ENCODE peak calls at places on chromosomes 7 and 10, in nine cellular contexts. N is amniotic stem cell, I is GM18507, G is choroid plexus epithelial cell, W is astrocyte of the spinal cord, Y is endothelial cell, H is GM23248, S is right atrium auricular region, R is NCI-H1694 treated with DMSO at 0.1 percent for 48 hours. T is an unnamed sample.

GRCh38 chr10:60389413-60390009 is at the start of gene ANK3:
- DNase-seq in N (no peak), I (no peak), G (no peak), W (no peak), Y (no peak), H (no peak), S (no peak), R (peak; percentile 68), T (no peak)

GRCh38 chr10:21173964-21174669 is 277.0 kb upstream of the NEBL start:
- DNase-seq in N (no peak), I (no peak), G (peak; percentile 23), W (no peak), Y (peak; percentile 33), H (peak; percentile 32), S (no peak), R (no peak), T (no peak)

GRCh38 chr7:39712746-39713145 is 89.4 kb downstream of the RALA start:
- DNase-seq in N (no peak), I (no peak), G (no peak), W (no peak), Y (no peak), H (no peak), S (no peak), R (no peak), T (no peak)

GRCh38 chr7:55426676-55427075 is 61.5 kb downstream of the LANCL2 start:
- DNase-seq in N (no peak), I (no peak), G (no peak), W (no peak), Y (no peak), H (no peak), S (no peak), R (no peak), T (no peak)

GRCh38 chr10:30647089-30647488 is 17.5 kb upstream of the LYZL2 start:
- DNase-seq in N (no peak), I (no peak), G (no peak), W (no peak), Y (no peak), H (no peak), S (peak; percentile 9), R (no peak), T (no peak)

GRCh38 chr10:13483951-13484350 is 44.9 kb downstream of the BEND7 start:
- DNase-seq in N (no peak), I (peak; percentile 8), G (no peak), W (no peak), Y (no peak), H (no peak), S (no peak), R (no peak), T (no peak)

GRCh38 chr10:5628798-5629788 is 37.3 kb downstream of the ASB13 start:
- DNase-seq in N (peak; percentile 7), I (no peak), G (peak; percentile 46), W (peak; percentile 61), Y (no peak), H (peak; percentile 67), S (no peak), R (no peak), T (no peak)

GRCh38 chr7:27099839-27100225 is 2.7 kb downstream of the HOXA2 start:
- DNase-seq in N (no peak), I (no peak), G (no peak), W (peak; percentile 50), Y (no peak), H (no peak), S (no peak), R (no peak), T (no peak)

GRCh38 chr7:98934267-98934666 is 55.9 kb downstream of the TRRAP start:
- DNase-seq in N (no peak), I (no peak), G (no peak), W (no peak), Y (no peak), H (no peak), S (no peak), R (no peak), T (no peak)

GRCh38 chr7:57867884-57868701 is 418.1 kb downstream of the ZNF716 start:
- DNase-seq in N (no peak), I (no peak), G (peak; percentile 8), W (no peak), Y (no peak), H (peak; percentile 22), S (no peak), R (no peak), T (peak; percentile 79)

GRCh38 chr10:124380256-124380995 is 38.3 kb downstream of the OAT start:
- DNase-seq in N (no peak), I (no peak), G (no peak), W (no peak), Y (no peak), H (no peak), S (no peak), R (no peak), T (no peak)

T was measured in vagina.